ENCODE peak calls at places on chromosomes 11 and 22, in eight cellular contexts. L is neural crest cell; I is IMR-90; N is CD8-positive, alpha-beta T cell; S is A549; A is mesothelial cell of epicardium; T is fibroblast of villous mesenchyme; W is AG04450. Y is an unnamed sample.

GRCh38 chr11:29707924-29708323 is 308.9 kb downstream of the KCNA4 start:
- DNase-seq in T (no peak), A (no peak), N (no peak), I (no peak), W (no peak), S (no peak), L (no peak), Y (no peak)

GRCh38 chr11:93908689-93909088 is 58.3 kb upstream of the VSTM5 start:
- DNase-seq in I (peak; percentile 91), A (no peak), W (peak; percentile 78), L (no peak), S (peak; percentile 20), T (peak; percentile 47), N (no peak), Y (peak; percentile 92)

GRCh38 chr11:2089536-2090165 is 49.5 kb downstream of the IGF2 start:
- DNase-seq in A (no peak), L (no peak), N (no peak), S (peak; percentile 76), T (peak; percentile 43), I (peak; percentile 11), W (no peak), Y (peak; percentile 35)

GRCh38 chr11:109856958-109857357 is 236.2 kb upstream of the ZC3H12C start:
- DNase-seq in W (no peak), S (no peak), A (no peak), L (no peak), N (no peak), I (peak; percentile 21), T (no peak), Y (no peak)

GRCh38 chr11:73551697-73552096 is 46.2 kb downstream of the FAM168A start:
- DNase-seq in L (no peak), I (no peak), S (no peak), N (no peak), T (peak; percentile 11), W (no peak), A (no peak), Y (no peak)

GRCh38 chr11:10397226-10397987 is 57.7 kb upstream of the AMPD3 start:
- DNase-seq in I (peak; percentile 41), S (no peak), T (peak; percentile 36), A (no peak), W (no peak), L (no peak), N (no peak), Y (no peak)

GRCh38 chr22:31295831-31296230 is 3.5 kb upstream of the PIK3IP1 start:
- DNase-seq in T (no peak), L (no peak), S (no peak), W (no peak), N (no peak), A (no peak), I (peak; percentile 27), Y (no peak)

GRCh38 chr22:17562906-17563870 is at the start of gene SLC25A18:
- DNase-seq in I (no peak), W (no peak), A (no peak), N (no peak), T (peak; percentile 86), L (no peak), S (no peak), Y (no peak)

GRCh38 chr22:36225333-36225922 is 13.9 kb downstream of the APOL2 start:
- DNase-seq in S (no peak), N (no peak), L (no peak), W (no peak), A (no peak), I (no peak), T (no peak), Y (no peak)

GRCh38 chr11:62444271-62444833 is 25.5 kb downstream of the SCGB1A1 start:
- DNase-seq in A (no peak), L (no peak), T (peak; percentile 62), N (no peak), I (peak; percentile 75), S (no peak), W (peak; percentile 38), Y (peak; percentile 86)

GRCh38 chr11:69818243-69819108 is 740 bp downstream of the FGF3 start:
- DNase-seq in T (no peak), L (no peak), S (no peak), A (no peak), N (no peak), I (no peak), W (no peak), Y (no peak)

GRCh38 chr11:63490551-63491239 is at the start of gene PLAAT5:
- DNase-seq in I (no peak), L (peak; percentile 36), A (no peak), T (peak; percentile 50), N (no peak), W (no peak), S (no peak), Y (no peak)

GRCh38 chr22:40533712-40534378 is 102.7 kb downstream of the MRTFA start:
- DNase-seq in T (peak; percentile 91), S (peak; percentile 70), L (no peak), N (peak; percentile 45), I (peak; percentile 74), A (no peak), W (no peak), Y (peak; percentile 79)

GRCh38 chr11:26943636-26944035 is 50.3 kb upstream of the FIBIN start:
- DNase-seq in N (no peak), L (no peak), W (no peak), T (no peak), A (no peak), I (no peak), S (no peak), Y (no peak)

GRCh38 chr11:6618117-6619020 is 853 bp downstream of the TPP1 start:
- DNase-seq in T (peak; percentile 91), N (peak; percentile 63), I (peak; percentile 90), W (peak; percentile 59), S (no peak), A (no peak), L (no peak), Y (peak; percentile 72)
- TF ChIP-seq CTCF in T (peak; percentile 18), N (no peak), I (peak; percentile 28), W (peak; percentile 19), S (no peak), A (no peak), L (no peak), Y (no peak)

DNA sequence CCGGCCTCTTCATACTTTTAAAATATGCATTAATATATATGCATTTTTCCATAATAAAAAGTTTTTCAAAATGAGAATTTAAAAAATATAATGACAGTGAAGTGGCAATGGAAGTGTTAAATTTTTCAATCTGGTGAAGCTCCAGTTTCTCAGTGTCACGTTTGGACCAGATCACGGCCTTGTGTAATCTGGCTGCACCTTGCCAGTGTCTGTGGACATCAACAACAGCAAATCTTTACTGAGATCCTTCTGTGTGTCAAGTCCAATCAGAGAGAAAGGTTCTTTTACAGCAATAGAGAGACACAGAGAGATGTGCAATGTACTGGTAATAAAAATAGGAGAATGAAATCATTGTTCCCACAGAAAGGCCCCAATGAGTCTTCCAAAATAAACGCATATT is 49.8 kb upstream of the PAK1 start:
- DNase-seq in S (no peak), W (no peak), T (no peak), A (no peak), I (no peak), N (no peak), L (no peak), Y (no peak)
- TF ChIP-seq CTCF in S (no peak), W (no peak), T (no peak), A (no peak), I (no peak), N (no peak), L (no peak), Y (no peak)

GRCh38 chr11:133619973-133620372 is 87.7 kb upstream of the OPCML start:
- DNase-seq in I (no peak), S (no peak), L (no peak), W (no peak), T (no peak), N (no peak), A (no peak), Y (no peak)
- TF ChIP-seq CTCF in I (no peak), S (no peak), L (peak; percentile 52), W (no peak), T (no peak), N (no peak), A (no peak), Y (no peak)

GRCh38 chr11:123597859-123598258 is 56.6 kb downstream of the SCN3B start:
- DNase-seq in S (no peak), A (no peak), T (no peak), L (no peak), I (no peak), W (no peak), N (no peak), Y (no peak)
- TF ChIP-seq CTCF in S (no peak), A (no peak), T (no peak), L (no peak), I (no peak), W (no peak), N (no peak), Y (no peak)

Y was measured in astrocyte of the spinal cord.